ENCODE peak calls at places on chromosomes 11 and 22, in six cellular contexts. X is stomach; O is colonic mucosa; C is CD8-positive, alpha-beta memory T cell; W is left ventricle myocardium inferior; I is CD4-positive, alpha-beta memory T cell. U is an unnamed sample. For H3K9me3, the result is how much of the 10 kb centered on the place peaks cover.

GRCh38 chr11:118659956-118660645 is 19.3 kb downstream of the TREH start:
- DNase-seq in W (no peak), I (no peak), C (no peak), X (no peak), O (no peak), U (peak)

GRCh38 chr11:61577383-61578118 is 3.3 kb downstream of the SYT7 start:
- DNase-seq in X (peak), I (no peak), O (no peak), W (peak), C (no peak), U (peak)

GRCh38 chr22:37758698-37759097 is 49.0 kb upstream of the GCAT start:
- DNase-seq in I (no peak), X (no peak), W (no peak), C (no peak), O (no peak), U (no peak)

GRCh38 chr11:35458846-35459245 is 39.5 kb upstream of the SLC1A2 start:
- DNase-seq in X (no peak), W (no peak), O (no peak), I (no peak), C (no peak), U (no peak)

GRCh38 chr11:17811416-17811815 is 76.8 kb downstream of the KCNC1 start:
- DNase-seq in I (no peak), W (no peak), O (no peak), X (no peak), C (no peak), U (no peak)

GRCh38 chr22:33865248-33865647 is 55.0 kb downstream of the LARGE1 start:
- DNase-seq in C (no peak), O (no peak), X (no peak), W (no peak), I (no peak), U (no peak)

GRCh38 chr11:95835351-95835750 is 45.1 kb downstream of the CEP57 start:
- DNase-seq in I (no peak), C (no peak), W (no peak), O (no peak), X (no peak), U (no peak)

GRCh38 chr11:27672836-27673464 is 27.3 kb downstream of the BDNF start:
- DNase-seq in O (no peak), W (no peak), C (no peak), I (no peak), X (no peak), U (no peak)

GRCh38 chr22:35514366-35514765 is 26.3 kb upstream of the RASD2 start:
- DNase-seq in I (no peak), X (no peak), C (no peak), W (no peak), O (no peak), U (no peak)

GRCh38 chr22:48198489-48199459 is 1436.3 kb downstream of the TBC1D22A start:
- DNase-seq in C (no peak), I (no peak), W (no peak), X (no peak), O (peak), U (no peak)

GRCh38 chr11:101445761-101446160 is 138.0 kb downstream of the TRPC6 start:
- DNase-seq in O (no peak), I (no peak), X (no peak), W (no peak), C (no peak), U (no peak)

GRCh38 chr11:61756452-61757212 is 4.2 kb downstream of the MYRF start:
- DNase-seq in X (peak), O (peak), W (no peak), C (no peak), I (no peak), U (no peak)

GRCh38 chr11:1654388-1655167 is 25.0 kb downstream of the KRTAP5-5 start:
- DNase-seq in I (no peak), X (no peak), C (no peak), O (no peak), W (no peak), U (no peak)

GRCh38 chr22:44024288-44024908 is at the start of gene PARVB:
- DNase-seq in X (no peak), C (no peak), O (no peak), W (peak), I (peak), U (peak)

GRCh38 chr22:43256569-43257360 is 69.8 kb upstream of the TTLL12 start:
- DNase-seq in X (no peak), O (no peak), C (no peak), I (no peak), W (no peak), U (no peak)

GRCh38 chr11:4466168-4466891 is 16.1 kb upstream of the OR52K1 start:
- DNase-seq in C (no peak), I (no peak), X (no peak), W (no peak), O (no peak), U (peak)

GRCh38 chr22:27800250-27801131 is 1.1 kb downstream of the MN1 start:
- DNase-seq in C (no peak), X (no peak), I (no peak), W (peak), O (no peak), U (peak)

GRCh38 chr11:133338588-133338987 is 193.7 kb downstream of the OPCML start:
- DNase-seq in O (no peak), X (no peak), I (no peak), W (no peak), C (no peak), U (no peak)

GRCh38 chr22:22879675-22880029 is 8.0 kb upstream of the IGLL5 start:
- DNase-seq in W (no peak), X (no peak), I (no peak), C (no peak), O (no peak), U (no peak)

GRCh38 chr22:45476814-45477213 is 25.9 kb upstream of the FBLN1 start:
- DNase-seq in O (no peak), I (no peak), X (no peak), W (no peak), C (no peak), U (no peak)

GRCh38 chr11:128859563-128860441 is 7.3 kb downstream of the KCNJ1 start:
- DNase-seq in I (peak), X (peak), C (peak), W (peak), O (peak), U (peak)

GRCh38 chr11:119845756-119846155 is 116.8 kb upstream of the NECTIN1 start:
- DNase-seq in O (no peak), I (no peak), X (no peak), W (no peak), C (no peak), U (no peak)

GRCh38 chr11:68841718-68842426 is at the start of gene CPT1A:
- DNase-seq in O (peak), C (peak), W (peak), I (peak), X (peak), U (peak)

DNA sequence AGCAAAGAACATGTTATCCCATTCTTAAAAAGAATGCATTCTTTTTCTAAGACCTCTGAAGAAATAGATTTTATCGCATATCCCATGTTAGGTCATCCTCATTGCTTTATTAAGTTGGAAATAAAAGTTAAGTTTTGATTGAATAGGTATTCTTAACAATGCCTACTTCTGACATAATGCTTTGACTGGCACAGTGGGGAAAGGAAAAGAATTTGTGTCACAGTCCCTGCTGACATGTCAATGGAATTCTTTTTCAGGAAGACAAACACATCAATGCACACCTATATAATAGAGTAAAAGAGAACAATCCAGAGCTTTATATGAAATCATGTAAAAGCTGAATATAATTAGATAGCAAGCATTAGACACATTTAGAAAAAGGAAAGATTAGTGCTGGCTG is 105.7 kb downstream of the DBX1 start:
- DNase-seq in O (no peak), I (no peak), X (no peak), W (no peak), C (no peak), U (no peak)
- H3K9me3 ChIP-seq in O (under half), I (under half), X (under half), W (under half), C (under half), U (under half)

DNA sequence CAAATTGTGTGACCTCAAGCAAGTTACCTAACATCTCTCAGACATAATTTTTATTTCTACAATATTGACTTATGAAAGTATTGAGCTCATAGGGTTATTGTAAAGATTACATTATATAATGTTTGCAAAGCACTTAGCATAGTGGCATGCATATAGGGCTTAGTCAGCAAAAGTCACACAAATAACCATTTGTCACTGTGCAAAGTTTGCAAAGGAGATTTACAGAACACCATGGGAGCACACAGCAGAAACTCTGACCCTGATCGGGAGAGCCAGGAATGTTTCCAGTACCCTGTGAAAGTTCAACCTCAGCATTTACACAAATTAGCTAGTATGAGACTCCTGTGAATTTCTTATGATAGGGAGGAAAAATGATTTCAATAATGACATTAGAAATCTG is 804.6 kb upstream of the RAG2 start:
- DNase-seq in W (no peak), I (no peak), X (no peak), O (no peak), C (no peak), U (no peak)
- H3K9me3 ChIP-seq in W (under half), I (under half), X (under half), O (under half), C (under half), U (under half)

DNA sequence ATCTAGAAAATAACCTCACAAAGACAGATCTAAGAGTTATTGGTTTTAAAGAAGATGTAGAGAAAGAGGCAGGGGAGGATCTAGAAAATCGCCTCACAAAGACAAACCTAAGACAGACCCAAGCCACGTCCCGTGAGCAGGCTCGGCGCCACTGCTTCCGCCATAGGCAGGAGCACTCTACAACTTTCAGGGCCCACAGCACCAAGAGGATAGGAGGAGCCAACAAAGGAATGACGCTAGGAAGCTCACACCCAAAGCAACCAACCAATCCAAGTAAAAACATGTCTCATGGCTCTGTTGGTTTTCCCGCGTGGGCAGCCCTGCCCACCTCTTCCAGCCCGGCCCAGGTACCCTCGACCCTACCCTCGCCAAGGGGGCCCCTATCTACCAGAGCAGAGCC is 4167.4 kb upstream of the OR11H1 start:
- DNase-seq in X (no peak), O (no peak), I (no peak), W (no peak), C (no peak), U (no peak)
- H3K9me3 ChIP-seq in X (half or more), O (under half), I (under half), W (half or more), C (under half), U (half or more)

GRCh38 chr22:47197735-47198500 is 435.5 kb downstream of the TBC1D22A start:
- DNase-seq in W (no peak), I (no peak), C (no peak), X (peak), O (no peak), U (peak)
- H3K9me3 ChIP-seq in W (under half), I (under half), C (under half), X (under half), O (under half), U (under half)

GRCh38 chr22:49567894-49568750 is 259.6 kb downstream of the BRD1 start:
- DNase-seq in X (no peak), C (no peak), W (no peak), I (no peak), O (no peak), U (peak)

GRCh38 chr22:49566693-49567092 is 261.0 kb downstream of the BRD1 start:
- DNase-seq in X (no peak), O (no peak), W (no peak), C (no peak), I (no peak), U (peak)

GRCh38 chr22:49570032-49570848 is 257.4 kb downstream of the BRD1 start:
- DNase-seq in I (no peak), C (no peak), X (peak), W (no peak), O (no peak), U (peak)

GRCh38 chr22:49569286-49570031 is 258.2 kb downstream of the BRD1 start:
- DNase-seq in C (no peak), O (no peak), I (no peak), W (no peak), X (peak), U (peak)

GRCh38 chr22:49568751-49569285 is 258.9 kb downstream of the BRD1 start:
- DNase-seq in W (no peak), I (no peak), C (no peak), X (no peak), O (no peak), U (peak)
- H3K9me3 ChIP-seq in W (under half), I (under half), C (under half), X (under half), O (under half), U (under half)